ENCODE peak calls at places on chromosome 7, in ten cellular contexts. I, X, N, P, A, S, F, Y, Z and U are unnamed samples. For H3K9me3, the result is how much of the 10 kb centered on the place peaks cover.

GRCh38 chr7:121624922-121625321 is 228.8 kb upstream of the FAM3C start:
- DNase-seq in I (no peak), X (no peak), N (no peak), P (no peak), A (no peak), S (no peak), F (peak), Y (no peak), Z (no peak), U (no peak)

GRCh38 chr7:116139007-116139406 is 71.3 kb upstream of the TES start:
- DNase-seq in I (no peak), X (no peak), N (no peak), P (no peak), A (peak), S (no peak), F (no peak), Y (no peak), Z (no peak), U (no peak)

GRCh38 chr7:138663741-138664710 is 37.1 kb downstream of the SVOPL start:
- DNase-seq in I (no peak), X (no peak), N (no peak), P (peak), A (peak), S (no peak), F (no peak), Y (no peak), Z (no peak), U (peak)

GRCh38 chr7:18086165-18087030 is 58.8 kb upstream of the PRPS1L1 start:
- DNase-seq in I (no peak), X (no peak), N (peak), P (peak), A (peak), S (peak), F (no peak), Y (no peak), Z (peak), U (peak)

GRCh38 chr7:128172963-128173362 is 68.1 kb upstream of the LEP start:
- DNase-seq in I (no peak), X (no peak), N (no peak), P (no peak), A (no peak), S (no peak), F (no peak), Y (no peak), Z (no peak), U (peak)

GRCh38 chr7:26186364-26187311 is 13.9 kb downstream of the HNRNPA2B1 start:
- DNase-seq in I (no peak), X (no peak), N (no peak), P (no peak), A (no peak), S (no peak), F (no peak), Y (peak), Z (no peak), U (no peak)

GRCh38 chr7:136359333-136359903 is 382.3 kb upstream of the MTPN start:
- DNase-seq in I (no peak), X (no peak), N (no peak), P (no peak), A (no peak), S (no peak), F (no peak), Y (peak), Z (no peak), U (no peak)

GRCh38 chr7:44448922-44449321 is 41.5 kb downstream of the NUDCD3 start:
- DNase-seq in I (no peak), X (no peak), N (no peak), P (no peak), A (no peak), S (no peak), F (no peak), Y (no peak), Z (no peak), U (no peak)

GRCh38 chr7:39314869-39315268 is 251.3 kb upstream of the YAE1 start:
- DNase-seq in I (no peak), X (no peak), N (no peak), P (no peak), A (no peak), S (no peak), F (no peak), Y (no peak), Z (no peak), U (no peak)

GRCh38 chr7:114175140-114175539 is 239.5 kb upstream of the FOXP2 start:
- DNase-seq in I (no peak), X (no peak), N (no peak), P (no peak), A (no peak), S (no peak), F (no peak), Y (no peak), Z (no peak), U (no peak)

GRCh38 chr7:2017483-2017891 is 215.3 kb downstream of the MAD1L1 start:
- DNase-seq in I (no peak), X (no peak), N (no peak), P (no peak), A (no peak), S (peak), F (no peak), Y (no peak), Z (no peak), U (no peak)

GRCh38 chr7:2129376-2130375 is 103.1 kb downstream of the MAD1L1 start:
- DNase-seq in I (no peak), X (no peak), N (no peak), P (no peak), A (no peak), S (no peak), F (no peak), Y (peak), Z (no peak), U (no peak)

GRCh38 chr7:75734586-75735047 is 4.1 kb downstream of the HIP1 start:
- DNase-seq in I (no peak), X (no peak), N (no peak), P (peak), A (peak), S (no peak), F (no peak), Y (no peak), Z (peak), U (peak)

GRCh38 chr7:47503283-47503682 is 78.6 kb downstream of the TNS3 start:
- DNase-seq in I (no peak), X (no peak), N (no peak), P (no peak), A (no peak), S (no peak), F (no peak), Y (no peak), Z (no peak), U (no peak)

GRCh38 chr7:6516387-6516983 is 34.8 kb downstream of the GRID2IP start:
- DNase-seq in I (peak), X (peak), N (peak), P (peak), A (peak), S (peak), F (peak), Y (peak), Z (peak), U (peak)

GRCh38 chr7:124764847-124765400 is 668 bp downstream of the GPR37 start:
- DNase-seq in I (no peak), X (peak), N (no peak), P (peak), A (peak), S (peak), F (no peak), Y (no peak), Z (no peak), U (peak)

GRCh38 chr7:50921114-50921513 is 138.4 kb upstream of the GRB10 start:
- DNase-seq in I (no peak), X (no peak), N (no peak), P (no peak), A (no peak), S (no peak), F (no peak), Y (no peak), Z (no peak), U (no peak)

GRCh38 chr7:84258628-84259027 is 64.0 kb upstream of the SEMA3A start:
- DNase-seq in I (no peak), X (no peak), N (no peak), P (no peak), A (no peak), S (no peak), F (no peak), Y (no peak), Z (no peak), U (no peak)

GRCh38 chr7:20408467-20408826 is 77.7 kb downstream of the ITGB8 start:
- DNase-seq in I (no peak), X (no peak), N (no peak), P (no peak), A (no peak), S (no peak), F (no peak), Y (no peak), Z (no peak), U (no peak)

GRCh38 chr7:152054377-152055230 is 29.1 kb downstream of the GALNT11 start:
- DNase-seq in I (no peak), X (no peak), N (no peak), P (no peak), A (no peak), S (no peak), F (peak), Y (no peak), Z (no peak), U (no peak)
- TF ChIP-seq CTCF in I (no peak), X (no peak), N (no peak), P (no peak), A (no peak), S (no peak), F (no peak), Y (no peak), Z (no peak), U (no peak)

DNA sequence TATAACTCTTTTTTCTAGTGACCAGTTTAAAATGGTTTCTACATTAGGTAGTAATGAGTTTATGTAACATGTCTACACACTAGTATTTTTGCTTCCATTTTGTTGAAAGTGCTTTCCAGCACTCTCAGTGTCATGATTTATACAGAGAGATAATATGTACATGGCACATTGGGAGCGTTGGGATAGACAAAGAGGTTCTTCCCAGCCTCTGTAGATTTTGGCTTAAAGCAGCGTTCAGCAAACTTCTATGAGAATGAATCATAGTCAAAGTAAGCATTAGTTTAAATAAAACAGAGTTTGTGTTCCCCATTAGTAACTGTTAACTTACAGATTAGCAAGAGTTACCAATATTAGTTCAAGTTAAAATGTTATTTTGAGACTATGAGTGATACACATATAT is 43.9 kb downstream of the SEPTIN14 start:
- DNase-seq in I (no peak), X (no peak), N (no peak), P (no peak), A (no peak), S (no peak), F (no peak), Y (no peak), Z (no peak), U (no peak)
- H3K9me3 ChIP-seq in I (under half), X (under half), N (under half), P (under half), A (under half), S (under half), F (under half), Y (under half), Z (under half), U (under half)

DNA sequence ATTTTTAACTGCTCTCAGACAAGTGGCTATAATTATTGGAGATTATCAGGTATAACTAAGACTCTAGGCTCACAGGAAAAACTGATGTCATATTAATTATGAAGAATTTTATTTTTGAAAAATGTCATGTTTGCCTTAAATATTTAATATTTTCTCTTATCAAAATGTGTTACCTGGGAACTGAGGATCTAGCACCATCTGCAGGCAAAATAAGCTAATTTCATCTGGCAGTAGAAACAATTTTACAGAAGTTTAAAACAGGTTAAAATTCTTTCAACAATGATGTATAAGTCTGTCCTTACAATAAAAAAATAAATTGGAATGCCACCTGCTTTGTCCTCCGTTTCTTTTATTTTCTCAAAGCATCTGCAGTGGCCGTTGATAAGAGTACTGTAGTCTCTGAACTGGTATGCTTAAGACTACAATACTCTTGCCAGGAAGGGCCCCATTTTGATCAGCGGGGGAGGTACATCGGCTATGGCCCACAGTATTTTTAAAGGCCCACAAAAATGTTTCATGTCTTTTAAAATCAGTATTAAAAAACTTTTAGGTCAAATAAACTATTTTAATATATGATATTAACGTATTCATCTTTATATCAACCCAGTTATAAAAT is 81.3 kb downstream of the VWDE start:
- DNase-seq in I (no peak), X (no peak), N (no peak), P (no peak), A (no peak), S (no peak), F (no peak), Y (peak), Z (peak), U (no peak)
- TF ChIP-seq CTCF in I (peak), X (peak), N (peak), P (peak), A (peak), S (peak), F (peak), Y (peak), Z (peak), U (peak)

GRCh38 chr7:98100088-98100487 is 6.6 kb upstream of the LMTK2 start:
- DNase-seq in I (no peak), X (no peak), N (no peak), P (no peak), A (no peak), S (no peak), F (no peak), Y (no peak), Z (no peak), U (no peak)
- H3K9me3 ChIP-seq in I (under half), X (under half), N (under half), P (under half), A (under half), S (under half), F (under half), Y (under half), Z (under half), U (under half)

GRCh38 chr7:23244335-23244635 is 2.3 kb upstream of the GPNMB start:
- DNase-seq in I (no peak), X (no peak), N (no peak), P (no peak), A (no peak), S (no peak), F (no peak), Y (no peak), Z (no peak), U (no peak)
- TF ChIP-seq CTCF in I (no peak), X (no peak), N (no peak), P (no peak), A (no peak), S (no peak), F (no peak), Y (no peak), Z (no peak), U (no peak)